ENCODE peak calls at places on chromosome 18, in ten cellular contexts. G is activated T-cell treated with anti-CD3 and anti-CD28 coated beads, Interleukin-2, amount 50 U/mL, for 4 hours; N is lower lobe of right lung; W is AG09319; Z is PC-3; U is NCI-H1417 treated with DMSO at 0.1 percent for 48 hours; C is activated CD4-positive, alpha-beta T cell treated with anti-CD3 and anti-CD28 coated beads, Interleukin-2, amount 10 ng/mL, durations not matched to agents 7 days and 5 days; H is pons; V is ACHN; M is psoas muscle. R is an unnamed sample.

GRCh38 chr18:21167641-21168372 is 56.2 kb upstream of the ROCK1 start:
- DNase-seq in G (no peak), N (no peak), W (no peak), Z (peak; percentile 80), U (peak; percentile 100), C (no peak), H (no peak), V (no peak), M (no peak), R (no peak)

GRCh38 chr18:3233433-3234168 is 13.8 kb upstream of the MYOM1 start:
- DNase-seq in G (no peak), N (no peak), W (no peak), Z (no peak), U (no peak), C (no peak), H (no peak), V (no peak), M (no peak), R (no peak)

GRCh38 chr18:74895686-74896085 is 298.0 kb downstream of the ZNF407 start:
- DNase-seq in G (no peak), N (no peak), W (no peak), Z (peak; percentile 40), U (no peak), C (no peak), H (peak; percentile 80), V (peak; percentile 28), M (no peak), R (peak; percentile 2)

GRCh38 chr18:59084286-59084779 is 55.4 kb upstream of the SEC11C start:
- DNase-seq in G (peak; percentile 55), N (peak; percentile 71), W (peak; percentile 44), Z (peak; percentile 80), U (peak; percentile 97), C (peak; percentile 74), H (peak; percentile 82), V (peak; percentile 70), M (peak; percentile 65), R (peak; percentile 75)

GRCh38 chr18:49685231-49685942 is 123.5 kb downstream of the LIPG start:
- DNase-seq in G (no peak), N (no peak), W (no peak), Z (peak; percentile 16), U (no peak), C (no peak), H (no peak), V (no peak), M (no peak), R (no peak)

GRCh38 chr18:56715121-56715520 is 64.0 kb downstream of the WDR7 start:
- DNase-seq in G (no peak), N (no peak), W (no peak), Z (no peak), U (no peak), C (no peak), H (no peak), V (no peak), M (no peak), R (no peak)

GRCh38 chr18:24089059-24089458 is 49.8 kb upstream of the CABYR start:
- DNase-seq in G (no peak), N (no peak), W (no peak), Z (no peak), U (no peak), C (no peak), H (no peak), V (no peak), M (no peak), R (no peak)

GRCh38 chr18:39862341-39862740 is 2092.7 kb upstream of the PIK3C3 start:
- DNase-seq in G (no peak), N (no peak), W (no peak), Z (no peak), U (no peak), C (no peak), H (no peak), V (no peak), M (no peak), R (no peak)

GRCh38 chr18:44826418-44827259 is 146.0 kb downstream of the SETBP1 start:
- DNase-seq in G (no peak), N (no peak), W (peak; percentile 79), Z (peak; percentile 63), U (peak; percentile 46), C (no peak), H (peak; percentile 70), V (peak; percentile 27), M (peak; percentile 41), R (peak; percentile 86)

GRCh38 chr18:76364282-76365259 is 130.5 kb downstream of the ZNF516 start:
- DNase-seq in G (no peak), N (no peak), W (no peak), Z (no peak), U (no peak), C (no peak), H (no peak), V (no peak), M (no peak), R (no peak)

GRCh38 chr18:67726882-67727281 is 210.4 kb upstream of the DSEL start:
- DNase-seq in G (no peak), N (no peak), W (no peak), Z (no peak), U (no peak), C (no peak), H (no peak), V (no peak), M (no peak), R (no peak)